ENCODE peak calls at places on chromosomes 13 and 19, in four cellular contexts. U, G, Y and O are unnamed samples. For H3K9me3 and H3K36me3, the result is how much of the 10 kb centered on the place peaks cover.

GRCh38 chr19:40933025-40933424 is 51.0 kb upstream of the CYP2A7 start:
- DNase-seq in Y (no peak), G (no peak), U (no peak), O (no peak)

GRCh38 chr13:37225414-37226047 is 120.1 kb upstream of the CSNK1A1L start:
- DNase-seq in Y (no peak), G (no peak), U (peak), O (peak)

GRCh38 chr13:30145709-30146367 is 161.5 kb downstream of the KATNAL1 start:
- DNase-seq in Y (no peak), G (no peak), U (no peak), O (no peak)

GRCh38 chr13:64723735-64724134 is 2506.4 kb downstream of the PCDH9 start:
- DNase-seq in U (peak), Y (no peak), G (no peak), O (peak)

GRCh38 chr13:114149774-114150740 is 17.6 kb upstream of the RASA3 start:
- DNase-seq in Y (no peak), G (no peak), U (no peak), O (no peak)

GRCh38 chr19:39321832-39322176 is 1.1 kb upstream of the LRFN1 start:
- DNase-seq in U (no peak), Y (no peak), G (no peak), O (no peak)

GRCh38 chr13:110382229-110382628 is 75.1 kb downstream of the COL4A2 start:
- DNase-seq in Y (no peak), G (no peak), U (peak), O (peak)

GRCh38 chr19:719081-719512 is 10.4 kb downstream of the PALM start:
- DNase-seq in G (no peak), U (no peak), Y (no peak), O (peak)

GRCh38 chr13:60591348-60591747 is 194.3 kb downstream of the TDRD3 start:
- DNase-seq in U (peak), G (no peak), Y (no peak), O (peak)

GRCh38 chr13:41622545-41623429 is 165.4 kb downstream of the RGCC start:
- DNase-seq in G (no peak), Y (no peak), U (peak), O (peak)

GRCh38 chr13:111183087-111183645 is 68.1 kb downstream of the ARHGEF7 start:
- DNase-seq in Y (no peak), G (peak), U (no peak), O (no peak)

GRCh38 chr13:52164989-52165388 is 5.6 kb upstream of the NEK3 start:
- DNase-seq in G (no peak), Y (no peak), U (no peak), O (no peak)

GRCh38 chr13:36344886-36345437 is 1.2 kb downstream of the SPART start:
- DNase-seq in U (no peak), G (peak), Y (no peak), O (peak)

GRCh38 chr19:55643003-55643732 is at the start of gene ZNF581:
- DNase-seq in G (peak), Y (no peak), U (peak), O (peak)

GRCh38 chr13:49340161-49340560 is 92.4 kb downstream of the CDADC1 start:
- DNase-seq in G (no peak), U (no peak), Y (no peak), O (no peak)

GRCh38 chr19:342801-343421 is 1.7 kb downstream of the MIER2 start:
- DNase-seq in Y (no peak), G (no peak), U (peak), O (peak)

GRCh38 chr19:35031072-35031881 is 1.0 kb downstream of the SCN1B start:
- DNase-seq in G (no peak), Y (no peak), U (peak), O (peak)

GRCh38 chr13:112057736-112058518 is 9.0 kb upstream of the SOX1 start:
- DNase-seq in U (no peak), Y (no peak), G (no peak), O (no peak)

GRCh38 chr19:42412223-42412622 is 15.0 kb downstream of the LIPE start:
- DNase-seq in U (no peak), G (no peak), Y (no peak), O (peak)

GRCh38 chr19:53864308-53864836 is 3.3 kb upstream of the MYADM start:
- DNase-seq in Y (no peak), U (no peak), G (no peak), O (no peak)

GRCh38 chr13:50400930-50401553 is 385.8 kb downstream of the KCNRG start:
- DNase-seq in G (no peak), U (peak), Y (no peak), O (peak)

GRCh38 chr13:44679602-44680001 is 103.5 kb upstream of the TSC22D1 start:
- DNase-seq in G (no peak), Y (no peak), U (peak), O (peak)

GRCh38 chr13:32984857-32985626 is 31.2 kb upstream of the KL start:
- DNase-seq in G (no peak), Y (no peak), U (peak), O (no peak)

GRCh38 chr19:32652893-32653625 is 21.9 kb downstream of the ANKRD27 start:
- DNase-seq in U (peak), G (no peak), Y (no peak), O (no peak)

GRCh38 chr19:16927883-16928282 is 39.1 kb downstream of the F2RL3 start:
- DNase-seq in G (no peak), U (no peak), Y (no peak), O (no peak)

GRCh38 chr13:29402168-29402621 is 193.3 kb downstream of the SLC7A1 start:
- DNase-seq in U (peak), Y (no peak), G (no peak), O (no peak)

GRCh38 chr13:36282818-36283432 is 14.7 kb downstream of the CCDC169 start:
- DNase-seq in Y (no peak), G (no peak), U (peak), O (peak)

GRCh38 chr13:93345642-93346220 is 119.1 kb downstream of the GPC6 start:
- DNase-seq in G (no peak), U (peak), Y (no peak), O (peak)

GRCh38 chr19:45124021-45124420 is 31.0 kb downstream of the PPP1R37 start:
- DNase-seq in U (no peak), G (no peak), Y (no peak), O (no peak)

DNA sequence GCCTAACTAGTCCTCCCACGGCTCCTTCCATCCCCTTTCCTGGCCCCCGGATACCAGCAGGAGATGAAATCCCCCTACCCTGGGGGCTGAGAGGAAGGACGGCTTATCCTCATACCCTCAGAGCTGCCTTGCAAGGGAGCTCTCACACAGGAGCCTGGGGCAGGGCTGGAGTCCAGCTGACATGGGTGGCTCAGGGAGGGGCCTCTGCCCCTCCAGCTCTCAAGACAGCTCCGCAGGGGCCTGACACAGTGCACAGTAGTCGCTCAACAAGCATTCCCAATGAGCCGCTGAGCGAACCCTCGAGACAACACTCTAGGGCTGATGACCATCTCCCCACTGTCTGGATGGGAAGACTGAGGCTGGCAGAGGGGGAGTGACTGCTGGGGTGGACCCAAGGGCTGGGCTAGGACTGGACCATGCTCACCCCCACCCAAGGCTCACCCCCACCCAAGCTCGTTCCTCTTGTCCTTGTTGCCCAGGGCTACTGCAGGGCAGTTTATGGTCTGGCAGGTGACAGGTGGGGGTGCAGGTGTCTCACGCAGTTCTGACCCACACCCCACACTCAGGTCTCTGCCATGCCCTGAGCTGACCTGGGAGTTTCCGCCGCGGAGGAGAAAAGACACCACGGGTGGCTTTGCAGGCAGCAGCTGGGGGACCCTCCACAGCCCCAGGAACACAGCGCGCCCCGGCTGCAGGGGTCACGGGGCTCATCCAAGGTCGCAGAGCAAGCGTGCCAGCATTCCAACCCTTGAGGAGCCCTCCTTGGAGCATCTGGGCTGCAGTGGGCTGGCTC is 3.9 kb downstream of the ZBTB7A start:
- DNase-seq in Y (no peak), G (no peak), U (no peak), O (no peak)
- H3K4me3 ChIP-seq in Y (peak), G (no peak), U (peak), O (peak)

DNA sequence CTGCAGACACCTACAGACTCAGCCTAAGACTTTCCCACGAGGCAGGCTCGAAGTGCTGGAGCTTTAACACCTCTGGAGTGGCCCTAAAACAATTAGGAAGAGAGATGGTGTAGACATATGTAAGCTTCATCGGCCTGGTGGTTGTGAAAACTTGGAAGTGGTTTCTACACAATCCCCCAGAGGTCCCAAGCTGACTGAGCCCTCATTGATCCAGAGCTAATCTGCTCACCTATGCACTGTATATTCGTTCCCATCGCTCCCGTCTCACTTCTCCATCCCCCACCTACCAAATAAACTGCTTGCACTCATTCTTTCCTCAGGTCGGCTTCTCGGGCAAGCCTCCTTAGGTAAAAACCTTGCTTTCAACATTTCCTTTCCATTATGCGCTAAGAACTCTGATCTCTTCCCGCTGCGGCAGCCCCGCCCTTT is 767 bp upstream of the ZNF793 start:
- DNase-seq in U (no peak), Y (no peak), G (no peak), O (no peak)
- H3K9me3 ChIP-seq in U (under half), Y (under half), G (under half), O (under half)

GRCh38 chr13:27620377-27621115 is at the start of gene LNX2:
- DNase-seq in U (peak), Y (peak), G (peak), O (peak)

GRCh38 chr13:27621366-27622101 is at the start of gene POLR1D:
- DNase-seq in Y (peak), G (peak), U (peak), O (peak)

GRCh38 chr13:27622881-27623280 is 1.2 kb downstream of the POLR1D start:
- DNase-seq in G (no peak), Y (no peak), U (no peak), O (no peak)

GRCh38 chr13:27621116-27621365 is 651 bp upstream of the POLR1D start:
- DNase-seq in Y (no peak), U (peak), G (no peak), O (no peak)

GRCh38 chr13:27622102-27622820 is 569 bp downstream of the POLR1D start:
- DNase-seq in Y (no peak), U (peak), G (no peak), O (peak)
- H3K36me3 ChIP-seq in Y (under half), U (under half), G (under half), O (under half)

DNA sequence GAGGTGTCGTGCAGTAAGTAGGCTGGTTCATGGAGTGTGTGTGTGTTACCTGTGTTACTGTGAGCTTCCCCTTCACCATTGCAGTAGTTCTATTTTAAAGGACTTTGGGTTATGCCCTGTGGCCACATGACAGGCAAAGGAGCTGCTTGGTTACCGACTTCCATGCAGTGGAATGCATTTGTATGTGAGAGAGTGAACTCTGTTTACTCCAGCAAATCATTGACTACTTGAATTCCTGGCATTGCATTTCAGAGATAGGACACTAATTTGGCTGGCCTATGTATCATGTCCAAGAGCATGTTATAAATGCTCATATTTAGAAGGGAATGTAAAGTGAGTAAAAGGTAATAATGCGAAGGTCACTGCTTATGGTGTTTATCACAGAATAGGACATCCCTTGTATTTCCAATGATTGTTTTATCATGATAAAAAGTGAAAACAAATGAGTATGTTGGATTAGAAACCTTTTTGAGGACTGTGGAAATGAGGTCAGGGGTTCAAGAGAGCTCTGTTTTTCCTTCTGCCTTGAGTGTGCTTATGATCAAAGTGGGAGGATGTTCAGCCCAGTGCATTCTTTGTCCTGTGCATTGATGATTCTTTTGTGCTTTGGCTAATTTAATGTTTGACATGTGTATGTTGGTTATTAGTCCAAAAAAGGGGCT is 156.5 kb downstream of the LMO7 start:
- DNase-seq in G (no peak), Y (no peak), U (peak), O (peak)
- H3K4me3 ChIP-seq in G (no peak), Y (no peak), U (no peak), O (no peak)

DNA sequence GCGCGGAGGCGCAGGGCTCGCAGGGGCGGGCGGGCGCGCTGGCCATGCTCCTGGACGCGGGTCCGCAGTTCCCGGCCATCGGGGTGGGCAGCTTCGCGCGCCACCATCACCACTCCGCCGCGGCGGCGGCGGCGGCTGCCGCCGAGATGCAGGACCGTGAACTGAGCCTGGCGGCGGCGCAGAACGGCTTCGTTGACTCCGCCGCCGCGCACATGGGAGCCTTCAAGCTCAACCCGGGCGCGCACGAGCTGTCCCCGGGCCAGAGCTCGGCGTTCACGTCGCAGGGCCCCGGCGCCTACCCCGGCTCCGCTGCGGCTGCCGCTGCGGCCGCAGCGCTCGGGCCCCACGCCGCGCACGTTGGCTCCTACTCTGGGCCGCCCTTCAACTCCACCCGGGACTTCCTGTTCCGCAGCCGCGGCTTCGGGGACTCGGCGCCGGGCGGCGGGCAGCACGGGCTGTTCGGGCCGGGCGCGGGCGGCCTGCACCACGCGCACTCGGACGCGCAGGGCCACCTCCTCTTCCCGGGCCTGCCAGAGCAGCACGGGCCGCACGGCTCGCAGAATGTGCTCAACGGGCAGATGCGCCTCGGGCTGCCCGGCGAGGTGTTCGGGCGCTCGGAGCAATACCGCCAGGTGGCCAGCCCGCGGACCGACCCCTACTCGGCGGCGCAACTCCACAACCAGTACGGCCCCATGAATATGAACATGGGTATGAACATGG is 597 bp downstream of the ZIC2 start:
- DNase-seq in Y (no peak), G (no peak), U (no peak), O (no peak)
- H3K9me3 ChIP-seq in Y (under half), G (under half), U (under half), O (under half)